ENCODE peak calls at places on chromosomes 2 and 18, in ten cellular contexts. T, U, D, Q, L, V, B, H, X and I are unnamed samples.

GRCh38 chr2:239762106-239762505 is 263.0 kb downstream of the NDUFA10 start:
- DNase-seq in L (no peak), H (no peak), Q (no peak), B (no peak), T (no peak), D (no peak), U (no peak), V (no peak), X (no peak), I (no peak)

GRCh38 chr2:223086360-223086981 is 34.5 kb downstream of the KCNE4 start:
- DNase-seq in L (no peak), U (no peak), H (no peak), X (no peak), Q (no peak), B (no peak), D (no peak), T (no peak), V (no peak), I (no peak)

GRCh38 chr2:242075163-242075562 is 205.6 kb downstream of the RTP5 start:
- DNase-seq in H (no peak), U (no peak), Q (no peak), X (no peak), B (peak), V (no peak), L (no peak), T (no peak), D (no peak), I (no peak)

GRCh38 chr2:147049888-147050446 is 794.9 kb upstream of the ACVR2A start:
- DNase-seq in Q (no peak), T (no peak), B (no peak), D (no peak), H (no peak), U (no peak), V (no peak), X (no peak), L (no peak), I (no peak)

GRCh38 chr2:43343573-43344304 is 117.3 kb upstream of the ZFP36L2 start:
- DNase-seq in Q (no peak), T (no peak), L (peak), U (peak), X (peak), V (no peak), B (peak), H (peak), D (no peak), I (no peak)

GRCh38 chr2:127106457-127106997 is 427 bp downstream of the BIN1 start:
- DNase-seq in X (peak), D (no peak), V (no peak), L (no peak), B (no peak), H (peak), T (no peak), U (peak), Q (no peak), I (no peak)

GRCh38 chr2:227228061-227228667 is 63.7 kb downstream of the COL4A3 start:
- DNase-seq in H (peak), B (peak), U (no peak), L (peak), D (no peak), X (no peak), V (peak), T (no peak), Q (no peak), I (peak)

GRCh38 chr2:37797081-37797480 is 125.6 kb upstream of the CDC42EP3 start:
- DNase-seq in Q (no peak), X (no peak), L (no peak), B (no peak), D (no peak), H (no peak), V (no peak), U (peak), T (no peak), I (no peak)

GRCh38 chr2:105243961-105244360 is 2.4 kb downstream of the GPR45 start:
- DNase-seq in V (no peak), Q (no peak), T (no peak), B (no peak), H (no peak), X (no peak), U (peak), D (no peak), L (no peak), I (no peak)

GRCh38 chr18:63808125-63808524 is 32.9 kb downstream of the SERPINB7 start:
- DNase-seq in V (no peak), X (no peak), T (no peak), L (no peak), Q (no peak), H (no peak), U (no peak), D (no peak), B (no peak), I (no peak)

GRCh38 chr18:9735238-9735637 is 27.1 kb downstream of the RAB31 start:
- DNase-seq in D (no peak), H (no peak), T (no peak), L (no peak), Q (no peak), X (peak), V (no peak), B (no peak), U (no peak), I (no peak)

GRCh38 chr2:142218471-142218870 is 87.7 kb upstream of the LRP1B start:
- DNase-seq in D (no peak), T (no peak), H (no peak), B (peak), V (no peak), U (peak), X (no peak), Q (no peak), L (no peak), I (no peak)

GRCh38 chr2:109636290-109636675 is 22.1 kb downstream of the SOWAHC start:
- DNase-seq in B (peak), U (no peak), Q (no peak), L (no peak), D (no peak), T (no peak), H (no peak), V (no peak), X (no peak), I (no peak)

GRCh38 chr2:144938308-144938709 is 418.4 kb upstream of the ZEB2 start:
- DNase-seq in T (no peak), D (no peak), Q (no peak), B (peak), L (no peak), X (no peak), V (no peak), U (peak), H (no peak), I (no peak)

GRCh38 chr2:165587335-165587938 is 117.9 kb downstream of the CSRNP3 start:
- DNase-seq in T (no peak), L (peak), B (no peak), V (no peak), U (no peak), Q (no peak), X (no peak), H (no peak), D (no peak), I (no peak)

GRCh38 chr2:108917078-108917440 is 72.0 kb downstream of the EDAR start:
- DNase-seq in H (peak), V (peak), Q (no peak), B (peak), D (no peak), L (peak), X (no peak), U (peak), T (no peak), I (no peak)

GRCh38 chr18:23281626-23282436 is 146.5 kb downstream of the CABLES1 start:
- DNase-seq in U (peak), H (no peak), B (peak), D (no peak), Q (no peak), T (no peak), L (peak), V (no peak), X (no peak), I (no peak)

GRCh38 chr2:237752761-237753165 is 45.8 kb upstream of the RBM44 start:
- DNase-seq in L (no peak), V (no peak), X (no peak), B (no peak), Q (no peak), T (no peak), U (no peak), D (no peak), H (no peak), I (no peak)

GRCh38 chr2:159936471-159936870 is 125.9 kb downstream of the PLA2R1 start:
- DNase-seq in V (no peak), T (no peak), D (no peak), H (no peak), Q (no peak), L (no peak), B (no peak), X (no peak), U (peak), I (no peak)

GRCh38 chr18:4843771-4844170 is 353.3 kb downstream of the AKAIN1 start:
- DNase-seq in T (no peak), Q (no peak), D (no peak), V (no peak), H (no peak), B (no peak), U (no peak), X (no peak), L (no peak), I (no peak)

GRCh38 chr18:62979172-62979571 is 263.8 kb downstream of the PHLPP1 start:
- DNase-seq in V (no peak), T (no peak), B (peak), D (no peak), U (peak), L (no peak), H (peak), Q (no peak), X (no peak), I (no peak)

GRCh38 chr18:67265464-67266245 is 250.9 kb downstream of the DSEL start:
- DNase-seq in V (no peak), U (peak), X (no peak), Q (no peak), D (no peak), L (no peak), H (no peak), T (no peak), B (peak), I (no peak)

GRCh38 chr2:86806059-86806857 is 15.5 kb upstream of the CD8A start:
- DNase-seq in X (no peak), D (no peak), V (no peak), T (no peak), Q (no peak), U (no peak), H (no peak), B (no peak), L (no peak), I (no peak)

GRCh38 chr2:230660294-230661060 is 52.2 kb upstream of the CAB39 start:
- DNase-seq in B (no peak), Q (no peak), X (no peak), D (no peak), U (no peak), H (peak), V (no peak), T (no peak), L (peak), I (no peak)